ENCODE peak calls at places on chromosomes 3 and 15, in five cellular contexts. L is transverse colon, J is bronchial epithelial cell, W is A673, O is nephron progenitor cell. Z is an unnamed sample.

GRCh38 chr3:151217208-151217607 is 14.2 kb upstream of the GPR171 start:
- DNase-seq in L (no peak), J (no peak), W (no peak), O (no peak), Z (no peak)

GRCh38 chr3:184540777-184541681 is 20.6 kb upstream of the EPHB3 start:
- DNase-seq in L (peak), J (peak), W (peak), O (peak), Z (peak)

GRCh38 chr3:159532577-159532976 is 456.1 kb upstream of the IL12A start:
- DNase-seq in L (no peak), J (no peak), W (peak), O (no peak), Z (no peak)

GRCh38 chr3:100386437-100387064 is 14.3 kb downstream of the TOMM70 start:
- DNase-seq in L (no peak), J (no peak), W (no peak), O (no peak), Z (no peak)

GRCh38 chr15:22257047-22257667 is 176.8 kb downstream of the OR4M2 start:
- DNase-seq in L (no peak), J (no peak), W (no peak), O (no peak), Z (no peak)

GRCh38 chr3:183233986-183234385 is 19.1 kb upstream of the B3GNT5 start:
- DNase-seq in L (no peak), J (no peak), W (no peak), O (no peak), Z (no peak)

GRCh38 chr15:45137703-45138102 is 7.9 kb downstream of the DUOX1 start:
- DNase-seq in L (no peak), J (no peak), W (no peak), O (no peak), Z (no peak)

GRCh38 chr3:171295502-171296373 is 164.5 kb downstream of the TNIK start:
- DNase-seq in L (no peak), J (no peak), W (no peak), O (no peak), Z (no peak)

GRCh38 chr3:65181397-65181871 is 493.6 kb upstream of the ADAMTS9 start:
- DNase-seq in L (peak), J (no peak), W (no peak), O (no peak), Z (no peak)

GRCh38 chr3:37712387-37712786 is 149.3 kb upstream of the CTDSPL start:
- DNase-seq in L (no peak), J (no peak), W (no peak), O (no peak), Z (no peak)

GRCh38 chr3:11846281-11847034 is at the start of gene TAMM41:
- DNase-seq in L (peak), J (peak), W (peak), O (peak), Z (peak)

GRCh38 chr15:63301088-63301487 is 23.7 kb downstream of the APH1B start:
- DNase-seq in L (no peak), J (no peak), W (no peak), O (no peak), Z (peak)

GRCh38 chr15:77784361-77785292 is 151.9 kb upstream of the LINGO1 start:
- DNase-seq in L (no peak), J (peak), W (peak), O (peak), Z (peak)

GRCh38 chr3:79765854-79766253 is 1.9 kb downstream of the ROBO1 start:
- DNase-seq in L (no peak), J (no peak), W (no peak), O (peak), Z (no peak)

GRCh38 chr3:170062769-170063168 is 25.0 kb downstream of the GPR160 start:
- DNase-seq in L (no peak), J (no peak), W (no peak), O (no peak), Z (no peak)

GRCh38 chr3:29486087-29486486 is 205.2 kb downstream of the RBMS3 start:
- DNase-seq in L (no peak), J (peak), W (no peak), O (no peak), Z (no peak)

DNA sequence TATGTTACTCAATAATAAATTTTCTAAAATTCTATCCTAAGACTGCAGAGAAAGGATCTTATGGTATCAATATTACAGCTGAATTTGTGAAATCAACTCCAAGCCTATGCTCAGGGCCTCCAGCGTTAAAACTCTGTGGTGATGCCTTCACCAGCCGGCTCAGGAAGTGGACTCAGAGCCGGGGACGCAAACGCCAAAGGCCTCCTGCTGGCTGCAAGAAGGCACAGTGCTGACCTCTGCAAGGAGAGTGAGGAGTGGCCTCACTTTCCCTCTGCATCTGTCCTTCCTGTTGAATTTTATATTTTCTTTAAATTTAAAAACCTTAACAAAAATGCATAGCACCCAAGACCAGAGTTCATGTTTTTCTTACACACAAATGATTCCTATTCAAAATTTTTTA is 48.5 kb downstream of the HERC2 start:
- DNase-seq in L (no peak), J (no peak), W (no peak), O (peak), Z (no peak)
- TF ChIP-seq CTCF in L (no peak), J (no peak), W (no peak), O (peak), Z (no peak)

GRCh38 chr3:163474766-163475165 is 1603.5 kb downstream of the SI start:
- DNase-seq in L (no peak), J (no peak), W (peak), O (no peak), Z (no peak)

GRCh38 chr3:163481738-163482137 is 1596.6 kb downstream of the SI start:
- DNase-seq in L (no peak), J (no peak), W (peak), O (no peak), Z (no peak)

DNA sequence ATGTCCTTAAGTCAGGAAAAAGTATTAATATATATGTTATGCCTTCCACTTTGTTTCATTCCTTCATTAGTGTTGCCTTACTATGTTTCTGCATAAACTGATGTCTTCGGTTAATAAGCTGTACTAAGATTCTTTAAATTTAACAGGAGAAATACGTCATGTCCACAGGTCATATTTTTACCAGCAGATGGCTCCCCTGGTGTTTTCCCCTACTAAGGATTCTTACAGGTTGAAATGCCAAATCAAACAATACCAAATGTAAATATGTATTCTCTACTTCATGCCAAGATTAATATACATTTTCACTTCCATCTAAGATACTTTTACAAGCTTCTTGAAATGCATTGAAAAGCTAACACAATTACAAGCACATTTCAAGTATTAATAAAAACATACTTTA is 1602.1 kb downstream of the SI start:
- DNase-seq in L (no peak), J (peak), W (peak), O (no peak), Z (peak)
- TF ChIP-seq CTCF in L (no peak), J (no peak), W (peak), O (no peak), Z (peak)

GRCh38 chr3:138097192-138097829 is 18.1 kb downstream of the DZIP1L start:
- DNase-seq in L (no peak), J (no peak), W (no peak), O (peak), Z (peak)
- TF ChIP-seq CTCF in L (no peak), J (peak), W (peak), O (peak), Z (peak)

GRCh38 chr3:62557983-62558382 is 184.6 kb upstream of the FEZF2 start:
- DNase-seq in L (no peak), J (no peak), W (no peak), O (no peak), Z (no peak)

GRCh38 chr3:62558549-62559112 is 185.3 kb upstream of the FEZF2 start:
- DNase-seq in L (no peak), J (peak), W (peak), O (peak), Z (peak)

GRCh38 chr3:62562017-62562416 is 188.7 kb upstream of the FEZF2 start:
- DNase-seq in L (no peak), J (peak), W (no peak), O (no peak), Z (no peak)

GRCh38 chr3:62557450-62557849 is 184.1 kb upstream of the FEZF2 start:
- DNase-seq in L (no peak), J (no peak), W (no peak), O (no peak), Z (no peak)

DNA sequence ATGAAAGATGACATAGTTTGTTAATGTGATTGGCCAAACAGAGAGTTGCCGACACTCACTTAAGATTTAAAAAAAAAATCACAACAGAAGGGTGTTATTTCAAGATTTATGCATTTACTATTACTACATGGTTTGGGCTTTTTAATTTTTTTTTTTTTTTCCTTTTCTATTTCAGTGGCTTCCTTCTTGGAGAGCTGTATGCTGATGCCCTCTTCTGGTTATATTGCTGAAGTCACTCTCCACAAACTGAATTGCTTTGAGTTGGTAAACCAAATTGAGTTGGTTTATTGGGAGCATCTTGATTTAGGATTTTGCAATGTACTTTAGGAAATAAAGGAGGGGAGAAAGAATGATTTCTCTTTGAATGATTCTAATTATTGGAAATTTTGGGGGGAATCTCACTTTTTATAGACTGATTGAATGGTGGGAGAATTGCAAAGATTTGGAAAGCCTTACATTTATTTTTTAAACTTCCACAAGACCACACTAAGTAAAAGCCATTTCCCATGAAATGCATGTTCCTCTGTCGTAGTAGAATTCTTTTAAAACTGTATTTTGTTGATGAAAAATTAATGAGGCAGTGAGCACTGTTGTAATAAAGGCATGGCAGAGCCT is 186.6 kb upstream of the FEZF2 start:
- DNase-seq in L (no peak), J (peak), W (no peak), O (no peak), Z (no peak)
- TF ChIP-seq CTCF in L (peak), J (peak), W (peak), O (peak), Z (no peak)

GRCh38 chr15:52137432-52138357 is 25.1 kb upstream of the BCL2L10 start:
- DNase-seq in L (peak), J (no peak), W (no peak), O (no peak), Z (no peak)

GRCh38 chr15:52143862-52144261 is 31.3 kb upstream of the BCL2L10 start:
- DNase-seq in L (no peak), J (peak), W (peak), O (no peak), Z (no peak)

GRCh38 chr15:52139599-52140462 is 27.3 kb upstream of the BCL2L10 start:
- DNase-seq in L (peak), J (peak), W (peak), O (peak), Z (peak)

GRCh38 chr15:52144656-52145055 is 32.1 kb upstream of the BCL2L10 start:
- DNase-seq in L (no peak), J (peak), W (peak), O (no peak), Z (no peak)

DNA sequence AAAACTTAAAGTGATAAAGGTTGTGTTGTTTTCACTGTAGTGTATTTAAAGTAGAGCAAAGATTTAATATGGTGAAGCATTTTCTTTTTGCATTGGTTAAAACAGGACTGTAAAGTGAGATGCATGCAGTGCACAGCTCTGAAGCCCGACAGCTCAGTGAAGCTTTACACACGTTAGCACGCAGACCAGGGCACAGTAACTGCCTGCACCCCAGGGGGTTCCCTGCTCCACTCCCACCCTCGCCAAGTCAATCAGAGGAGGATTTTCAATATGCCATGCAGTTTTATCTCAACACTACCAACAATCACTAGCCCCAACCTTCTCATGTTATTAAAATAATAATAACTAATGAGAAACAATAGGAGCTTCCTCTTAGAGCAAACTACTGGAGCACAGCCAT is 28.1 kb upstream of the BCL2L10 start:
- DNase-seq in L (no peak), J (no peak), W (no peak), O (no peak), Z (no peak)
- TF ChIP-seq CTCF in L (no peak), J (no peak), W (no peak), O (no peak), Z (no peak)

GRCh38 chr3:117586161-117586560 is 876.6 kb downstream of the TUSC7 start:
- DNase-seq in L (no peak), J (no peak), W (no peak), O (no peak), Z (no peak)

GRCh38 chr3:117587416-117587815 is 877.8 kb downstream of the TUSC7 start:
- DNase-seq in L (no peak), J (no peak), W (no peak), O (no peak), Z (no peak)

GRCh38 chr3:117589454-117589853 is 879.9 kb downstream of the TUSC7 start:
- DNase-seq in L (no peak), J (peak), W (peak), O (no peak), Z (no peak)
- TF ChIP-seq CTCF in L (no peak), J (no peak), W (no peak), O (no peak), Z (no peak)

GRCh38 chr3:10334461-10334860 is 13.5 kb upstream of the SEC13 start:
- DNase-seq in L (no peak), J (no peak), W (no peak), O (no peak), Z (no peak)
- TF ChIP-seq CTCF in L (no peak), J (peak), W (peak), O (peak), Z (no peak)